ENCODE peak calls at places on chromosomes 7 and 10, in seven cellular contexts. H, I, Z, M, F, N and G are unnamed samples.

GRCh38 chr10:90598513-90598912 is 259.3 kb downstream of the HTR7 start:
- DNase-seq in N (no peak), F (no peak), H (no peak), I (no peak), M (no peak), Z (no peak), G (no peak)

GRCh38 chr7:82530361-82530760 is 86.8 kb upstream of the CACNA2D1 start:
- DNase-seq in H (no peak), I (no peak), M (no peak), F (no peak), Z (no peak), N (peak), G (peak)

GRCh38 chr10:94194256-94194655 is 168.5 kb downstream of the NOC3L start:
- DNase-seq in F (no peak), I (no peak), N (peak), M (no peak), Z (no peak), H (no peak), G (peak)

GRCh38 chr7:129212596-129212995 is 12.2 kb upstream of the AHCYL2 start:
- DNase-seq in M (no peak), Z (no peak), F (no peak), I (no peak), H (no peak), N (no peak), G (no peak)

GRCh38 chr7:4472739-4473138 is 209.4 kb upstream of the FOXK1 start:
- DNase-seq in N (no peak), Z (no peak), I (no peak), M (no peak), F (no peak), H (no peak), G (no peak)

GRCh38 chr7:112080974-112081373 is 125.2 kb downstream of the DOCK4 start:
- DNase-seq in Z (no peak), H (no peak), F (no peak), N (peak), M (no peak), I (no peak), G (no peak)

GRCh38 chr10:103648951-103649532 is 155.5 kb downstream of the NEURL1 start:
- DNase-seq in I (no peak), N (peak), M (no peak), H (no peak), F (no peak), Z (peak), G (no peak)

GRCh38 chr7:94740490-94740889 is 84.6 kb upstream of the SGCE start:
- DNase-seq in H (no peak), M (no peak), N (no peak), I (no peak), Z (no peak), F (no peak), G (no peak)

GRCh38 chr7:13044309-13044708 is 356.9 kb downstream of the ARL4A start:
- DNase-seq in F (no peak), N (no peak), Z (no peak), M (no peak), I (no peak), H (no peak), G (no peak)

GRCh38 chr7:117780832-117781231 is 92.4 kb downstream of the CTTNBP2 start:
- DNase-seq in N (peak), H (no peak), M (no peak), Z (no peak), I (no peak), F (no peak), G (no peak)

GRCh38 chr7:410395-410910 is 109.2 kb downstream of the PDGFA start:
- DNase-seq in M (no peak), Z (peak), N (no peak), I (no peak), H (peak), F (peak), G (no peak)

GRCh38 chr7:158816271-158816670 is 13.0 kb downstream of the ESYT2 start:
- DNase-seq in H (no peak), N (no peak), I (no peak), Z (no peak), M (no peak), F (no peak), G (no peak)

GRCh38 chr7:135714534-135715009 is 13.4 kb downstream of the SLC13A4 start:
- DNase-seq in F (no peak), M (no peak), Z (no peak), H (no peak), N (peak), I (peak), G (no peak)

GRCh38 chr10:60186315-60187071 is 203.2 kb downstream of the ANK3 start:
- DNase-seq in N (no peak), Z (no peak), F (no peak), M (no peak), H (no peak), I (no peak), G (no peak)

GRCh38 chr7:111408726-111409125 is 153.6 kb downstream of the IMMP2L start:
- DNase-seq in I (no peak), M (no peak), H (no peak), F (no peak), Z (no peak), N (no peak), G (no peak)

GRCh38 chr7:30867483-30867882 is 44.2 kb upstream of the AQP1 start:
- DNase-seq in H (no peak), Z (no peak), I (no peak), F (peak), N (no peak), M (no peak), G (no peak)

GRCh38 chr10:123517901-123518300 is 148.3 kb upstream of the GPR26 start:
- DNase-seq in I (no peak), N (no peak), M (no peak), H (no peak), F (no peak), Z (no peak), G (no peak)

GRCh38 chr10:34156781-34157425 is 658.2 kb downstream of the PARD3 start:
- DNase-seq in F (no peak), N (peak), M (no peak), Z (no peak), H (no peak), I (no peak), G (no peak)

GRCh38 chr10:16904619-16905018 is 87.4 kb upstream of the RSU1 start:
- DNase-seq in Z (no peak), H (no peak), F (no peak), N (peak), I (no peak), M (no peak), G (no peak)

GRCh38 chr10:72693599-72693915 is 1.6 kb downstream of the MCU start:
- DNase-seq in Z (no peak), I (no peak), N (peak), F (no peak), H (no peak), M (no peak), G (peak)

GRCh38 chr10:18224626-18225445 is 84.6 kb downstream of the CACNB2 start:
- DNase-seq in F (no peak), M (no peak), Z (no peak), I (no peak), H (no peak), N (no peak), G (peak)

GRCh38 chr7:25893436-25893835 is 258.6 kb upstream of the NFE2L3 start:
- DNase-seq in H (no peak), Z (no peak), M (no peak), I (no peak), N (no peak), F (no peak), G (no peak)

GRCh38 chr7:138967159-138967558 is 14.0 kb downstream of the KIAA1549 start:
- DNase-seq in N (no peak), H (no peak), I (no peak), Z (no peak), M (no peak), F (no peak), G (no peak)

GRCh38 chr10:118305730-118306129 is 36.4 kb downstream of the FAM204A start:
- DNase-seq in H (no peak), F (no peak), M (no peak), N (no peak), I (no peak), Z (no peak), G (no peak)

GRCh38 chr7:99365318-99366141 is 9.0 kb upstream of the ARPC1B start:
- DNase-seq in I (peak), H (peak), F (peak), N (no peak), Z (peak), M (peak), G (peak)

GRCh38 chr7:142767861-142768260 is 2.9 kb upstream of the PRSS2 start:
- DNase-seq in H (no peak), I (no peak), N (no peak), Z (no peak), F (no peak), M (no peak), G (no peak)

GRCh38 chr10:28497313-28498126 is 35.4 kb upstream of the WAC start:
- DNase-seq in I (no peak), F (no peak), M (no peak), Z (no peak), H (no peak), N (no peak), G (no peak)

GRCh38 chr10:72370201-72370722 is 15.5 kb upstream of the DNAJB12 start:
- DNase-seq in F (no peak), I (no peak), Z (no peak), H (no peak), M (no peak), N (no peak), G (no peak)

GRCh38 chr10:61318429-61318828 is 134.8 kb downstream of the TMEM26 start:
- DNase-seq in M (no peak), F (no peak), Z (no peak), N (no peak), H (no peak), I (no peak), G (no peak)

GRCh38 chr10:35397953-35398352 is 61.6 kb downstream of the CCNY start:
- DNase-seq in H (no peak), M (no peak), Z (no peak), F (no peak), I (no peak), N (no peak), G (no peak)
- H3K27ac ChIP-seq in H (no peak), M (no peak), Z (peak), F (no peak), I (no peak), N (no peak), G (no peak)

DNA sequence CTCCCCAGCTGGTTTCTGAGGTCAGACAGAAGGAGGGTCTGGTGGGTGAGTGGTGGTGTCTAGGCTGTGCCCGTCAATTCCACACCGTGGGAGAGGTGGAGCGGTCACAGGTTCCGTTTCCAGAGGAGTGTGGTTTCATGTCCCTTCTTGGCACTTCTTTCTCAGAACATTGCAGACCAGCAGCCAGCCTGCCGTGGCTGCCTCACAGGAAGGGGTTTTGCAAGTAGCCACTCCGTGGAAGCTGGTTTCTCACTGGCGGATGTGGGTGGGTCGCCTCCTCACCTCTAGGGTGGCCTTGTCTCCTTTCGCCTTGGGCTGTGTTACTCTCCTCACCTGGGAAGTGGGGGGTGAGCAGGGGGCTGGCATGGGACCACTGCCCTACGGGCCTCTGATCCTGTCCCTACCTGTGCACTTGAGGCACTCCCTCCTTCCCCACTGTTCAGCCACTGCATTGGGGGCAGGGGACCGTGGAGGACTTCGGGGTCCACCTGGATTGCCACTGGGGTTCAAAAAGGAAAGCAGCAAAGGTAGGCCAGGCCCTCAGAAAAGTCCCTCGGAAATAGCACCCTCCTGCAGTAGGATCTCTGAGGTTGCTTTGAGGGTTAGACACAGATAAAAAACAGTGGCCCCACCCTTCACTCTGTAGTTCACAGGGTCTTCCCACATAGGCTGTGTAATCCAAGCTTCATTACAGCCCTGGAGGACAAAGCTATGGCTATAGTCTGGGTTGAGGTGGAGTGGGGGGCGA is 33.9 kb downstream of the TSPAN14 start:
- DNase-seq in I (no peak), M (peak), N (no peak), Z (peak), H (no peak), F (peak), G (no peak)
- H3K27ac ChIP-seq in I (no peak), M (peak), N (no peak), Z (peak), H (peak), F (peak), G (no peak)

GRCh38 chr10:132541601-132542011 is 4.0 kb downstream of the INPP5A start:
- DNase-seq in I (no peak), F (no peak), H (peak), N (no peak), M (no peak), Z (no peak), G (no peak)

GRCh38 chr10:132539431-132539839 is 1.8 kb downstream of the INPP5A start:
- DNase-seq in I (no peak), N (peak), F (peak), Z (peak), M (no peak), H (peak), G (no peak)

GRCh38 chr10:132541129-132541528 is 3.5 kb downstream of the INPP5A start:
- DNase-seq in H (peak), N (no peak), I (no peak), F (no peak), M (no peak), Z (no peak), G (no peak)

GRCh38 chr10:132539894-132540293 is 2.3 kb downstream of the INPP5A start:
- DNase-seq in M (peak), Z (no peak), H (no peak), I (no peak), N (peak), F (no peak), G (no peak)

GRCh38 chr10:132540456-132540855 is 2.9 kb downstream of the INPP5A start:
- DNase-seq in I (no peak), F (no peak), N (peak), Z (peak), M (no peak), H (peak), G (no peak)
- H3K27ac ChIP-seq in I (no peak), F (peak), N (peak), Z (peak), M (peak), H (peak), G (no peak)

GRCh38 chr10:45373783-45374450 is at the start of gene ALOX5:
- DNase-seq in I (peak), F (peak), N (no peak), Z (peak), H (peak), M (no peak), G (no peak)

GRCh38 chr10:45376364-45376801 is 2.4 kb downstream of the ALOX5 start:
- DNase-seq in M (no peak), N (no peak), F (no peak), Z (no peak), I (no peak), H (no peak), G (no peak)

GRCh38 chr10:45374451-45375052 is 536 bp downstream of the ALOX5 start:
- DNase-seq in I (no peak), Z (no peak), N (peak), M (no peak), F (no peak), H (peak), G (no peak)

GRCh38 chr10:45375716-45376231 is 1.8 kb downstream of the ALOX5 start:
- DNase-seq in Z (no peak), N (no peak), F (no peak), I (no peak), H (no peak), M (no peak), G (no peak)

DNA sequence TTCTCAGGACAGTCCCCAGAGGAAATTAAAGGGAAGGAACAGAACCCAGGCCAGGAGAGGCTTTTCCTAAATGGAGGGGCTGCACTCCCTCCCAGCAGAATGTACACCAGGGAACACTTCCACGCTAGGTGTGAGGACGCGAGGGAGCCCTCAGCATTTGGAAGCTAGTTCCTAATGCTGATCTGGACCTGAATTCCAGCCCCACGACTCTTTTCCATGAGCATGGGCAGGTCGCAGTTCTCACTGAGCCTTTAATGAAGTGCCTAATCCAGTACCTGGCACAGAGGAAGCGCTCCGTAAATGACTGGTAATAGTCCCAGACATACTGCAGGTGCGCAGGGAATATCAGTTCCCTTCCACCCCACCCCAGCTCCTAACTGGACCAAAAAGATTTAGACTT is 1.1 kb downstream of the ALOX5 start:
- DNase-seq in F (no peak), H (no peak), N (no peak), I (no peak), M (no peak), Z (no peak), G (no peak)
- H3K27ac ChIP-seq in F (peak), H (no peak), N (no peak), I (no peak), M (no peak), Z (peak), G (no peak)

GRCh38 chr7:154685564-154685901 is 317.4 kb downstream of the PAXIP1 start:
- DNase-seq in F (no peak), N (no peak), H (no peak), M (no peak), Z (no peak), I (no peak), G (no peak)
- H3K27ac ChIP-seq in F (no peak), N (no peak), H (no peak), M (no peak), Z (no peak), I (no peak), G (no peak)

GRCh38 chr7:66859794-66860645 is 61.0 kb upstream of the TMEM248 start:
- DNase-seq in H (no peak), Z (no peak), I (peak), F (no peak), N (peak), M (no peak), G (no peak)

GRCh38 chr7:66860767-66861166 is 60.3 kb upstream of the TMEM248 start:
- DNase-seq in N (no peak), Z (no peak), H (no peak), I (no peak), M (no peak), F (no peak), G (no peak)

DNA sequence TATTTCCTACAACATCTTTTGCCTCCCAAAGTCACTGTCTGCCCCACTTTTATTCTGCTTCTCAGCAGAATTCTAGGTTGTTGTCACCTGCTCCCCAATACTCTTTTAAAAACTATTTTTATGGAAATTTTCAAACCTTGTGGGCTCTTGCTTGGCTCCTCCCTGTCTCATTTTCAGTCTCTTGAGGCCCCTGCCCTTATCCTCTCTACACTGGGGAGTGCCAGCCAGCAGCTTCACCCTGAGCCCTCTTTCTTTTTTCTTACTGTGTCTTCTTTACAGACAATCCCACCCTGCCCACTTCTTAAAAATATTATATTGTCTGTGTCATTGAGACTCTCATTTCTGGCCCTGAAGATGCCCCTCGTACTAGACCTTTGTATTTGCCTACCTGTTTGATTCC is 61.7 kb upstream of the TMEM248 start:
- DNase-seq in N (no peak), I (no peak), F (no peak), Z (no peak), M (no peak), H (no peak), G (no peak)
- H3K27ac ChIP-seq in N (no peak), I (peak), F (no peak), Z (no peak), M (no peak), H (no peak), G (no peak)

GRCh38 chr7:6016653-6016966 is 7.5 kb downstream of the AIMP2 start:
- DNase-seq in F (no peak), N (no peak), I (no peak), Z (no peak), H (no peak), M (no peak), G (no peak)
- H3K27ac ChIP-seq in F (no peak), N (peak), I (peak), Z (no peak), H (no peak), M (no peak), G (peak)

GRCh38 chr7:41943098-41943577 is 240.2 kb upstream of the INHBA start:
- DNase-seq in F (peak), H (peak), I (peak), N (peak), Z (peak), M (peak), G (peak)
- H3K27ac ChIP-seq in F (no peak), H (peak), I (no peak), N (peak), Z (no peak), M (no peak), G (no peak)